ENCODE peak calls at places on chromosomes 12 and 14, in four cellular contexts. N is spleen, E is ascending aorta, J is AG04449. P is an unnamed sample.

GRCh38 chr14:24286996-24287395 is 12.6 kb downstream of the DHRS1 start:
- DNase-seq in N (no peak), E (no peak), J (no peak), P (no peak)

GRCh38 chr14:49972840-49973239 is 80.0 kb downstream of the ARF6 start:
- DNase-seq in N (no peak), E (peak; percentile 74), J (no peak), P (no peak)

GRCh38 chr14:22955702-22956575 is 951 bp downstream of the HAUS4 start:
- DNase-seq in N (no peak), E (no peak), J (no peak), P (no peak)

GRCh38 chr14:53663709-53664108 is 292.9 kb downstream of the BMP4 start:
- DNase-seq in N (no peak), E (no peak), J (no peak), P (no peak)

GRCh38 chr14:100529561-100530031 is 57.6 kb downstream of the BEGAIN start:
- DNase-seq in N (peak; percentile 60), E (peak; percentile 62), J (no peak), P (no peak)

GRCh38 chr12:46369095-46369473 is 3.5 kb downstream of the SLC38A2 start:
- DNase-seq in N (no peak), E (no peak), J (no peak), P (no peak)

GRCh38 chr14:102050625-102051024 is 36.2 kb downstream of the HSP90AA1 start:
- DNase-seq in N (peak; percentile 52), E (no peak), J (peak; percentile 36), P (no peak)

GRCh38 chr12:6386038-6386437 is 2.1 kb downstream of the LTBR start:
- DNase-seq in N (no peak), E (no peak), J (no peak), P (no peak)

GRCh38 chr14:24392327-24393098 is 6.3 kb upstream of the NYNRIN start:
- DNase-seq in N (no peak), E (no peak), J (no peak), P (no peak)

GRCh38 chr14:55129428-55130193 is 559 bp downstream of the LGALS3 start:
- DNase-seq in N (peak; percentile 90), E (peak; percentile 88), J (no peak), P (no peak)

GRCh38 chr12:95484524-95484923 is 10.6 kb downstream of the METAP2 start:
- DNase-seq in N (no peak), E (no peak), J (no peak), P (no peak)

GRCh38 chr12:50024804-50025186 is 499 bp downstream of the RACGAP1 start:
- DNase-seq in N (no peak), E (no peak), J (no peak), P (no peak)

GRCh38 chr12:119308743-119309456 is 25.6 kb upstream of the CCDC60 start:
- DNase-seq in N (no peak), E (no peak), J (no peak), P (no peak)

GRCh38 chr14:67934087-67934486 is 114.5 kb downstream of the RAD51B start:
- DNase-seq in N (no peak), E (no peak), J (peak; percentile 29), P (peak; percentile 76)

GRCh38 chr14:38089123-38089522 is 118.6 kb upstream of the SSTR1 start:
- DNase-seq in N (no peak), E (no peak), J (no peak), P (no peak)

GRCh38 chr12:79615596-79616560 is 74.9 kb downstream of the PAWR start:
- DNase-seq in N (no peak), E (no peak), J (no peak), P (no peak)

GRCh38 chr12:106137456-106138278 is 1.1 kb downstream of the NUAK1 start:
- DNase-seq in N (no peak), E (no peak), J (no peak), P (no peak)

GRCh38 chr12:77685112-77685511 is 145.6 kb upstream of the NAV3 start:
- DNase-seq in N (no peak), E (peak; percentile 64), J (peak; percentile 49), P (peak; percentile 20)

GRCh38 chr14:93797071-93797470 is 8.8 kb upstream of the PRIMA1 start:
- DNase-seq in N (no peak), E (no peak), J (no peak), P (no peak)

GRCh38 chr12:75932241-75932640 is 99.3 kb downstream of the PHLDA1 start:
- DNase-seq in N (no peak), E (no peak), J (no peak), P (no peak)

GRCh38 chr12:116266220-116266619 is 11.3 kb downstream of the MED13L start:
- DNase-seq in N (no peak), E (no peak), J (no peak), P (no peak)

GRCh38 chr12:113965951-113966797 is at the start of gene RBM19:
- DNase-seq in N (peak; percentile 99), E (peak; percentile 99), J (peak; percentile 81), P (peak; percentile 69)

GRCh38 chr14:95237956-95238355 is 80.6 kb upstream of the DICER1 start:
- DNase-seq in N (peak; percentile 62), E (no peak), J (no peak), P (no peak)

GRCh38 chr12:113239811-113240331 is 18.6 kb downstream of the TPCN1 start:
- DNase-seq in N (peak; percentile 66), E (no peak), J (no peak), P (no peak)

GRCh38 chr12:104285740-104286537 is 17.6 kb upstream of the EID3 start:
- DNase-seq in N (no peak), E (no peak), J (no peak), P (no peak)

GRCh38 chr14:100221419-100222218 is 17.3 kb upstream of the YY1 start:
- DNase-seq in N (peak; percentile 90), E (peak; percentile 77), J (peak; percentile 9), P (no peak)

GRCh38 chr12:113456761-113457160 is 14.9 kb downstream of the LHX5 start:
- DNase-seq in N (no peak), E (no peak), J (no peak), P (no peak)

GRCh38 chr14:33629721-33630287 is 321.1 kb downstream of the EGLN3 start:
- DNase-seq in N (no peak), E (no peak), J (no peak), P (no peak)

GRCh38 chr14:91418387-91419043 is 895 bp upstream of the CCDC88C start:
- DNase-seq in N (peak; percentile 94), E (peak; percentile 75), J (no peak), P (no peak)

GRCh38 chr14:68655961-68656360 is 136.9 kb downstream of the ZFP36L1 start:
- DNase-seq in N (no peak), E (peak; percentile 58), J (no peak), P (no peak)

GRCh38 chr12:54004841-54005530 is 3.8 kb upstream of the HOXC8 start:
- DNase-seq in N (no peak), E (no peak), J (no peak), P (no peak)

GRCh38 chr12:53480425-53481107 is 18.7 kb downstream of the MAP3K12 start:
- DNase-seq in N (no peak), E (no peak), J (no peak), P (no peak)

GRCh38 chr14:85317491-85318021 is 212.4 kb upstream of the FLRT2 start:
- DNase-seq in N (no peak), E (no peak), J (no peak), P (no peak)

GRCh38 chr14:95189400-95190162 is 32.3 kb upstream of the DICER1 start:
- DNase-seq in N (no peak), E (no peak), J (no peak), P (no peak)

GRCh38 chr12:21456291-21456780 is 18.9 kb downstream of the PYROXD1 start:
- DNase-seq in N (no peak), E (no peak), J (no peak), P (no peak)

GRCh38 chr14:50039734-50040400 is 76.5 kb downstream of the VCPKMT start:
- DNase-seq in N (no peak), E (no peak), J (no peak), P (no peak)

GRCh38 chr12:93020998-93021597 is 92.0 kb upstream of the EEA1 start:
- DNase-seq in N (no peak), E (no peak), J (no peak), P (no peak)

GRCh38 chr12:1234073-1234472 is 243.1 kb downstream of the ERC1 start:
- DNase-seq in N (no peak), E (no peak), J (no peak), P (no peak)

GRCh38 chr14:25696176-25696575 is 646.2 kb upstream of the STXBP6 start:
- DNase-seq in N (no peak), E (no peak), J (no peak), P (no peak)
- H3K4me3 ChIP-seq in N (no peak overlapping the region), E (no peak overlapping the region), J (no peak overlapping the region), P (no peak overlapping the region)

GRCh38 chr14:105200074-105200473 is 19.0 kb upstream of the NUDT14 start:
- DNase-seq in N (no peak), E (no peak), J (no peak), P (no peak)
- TF ChIP-seq CTCF in N (no peak), E (no peak), J (no peak), P (peak; percentile 18)

DNA sequence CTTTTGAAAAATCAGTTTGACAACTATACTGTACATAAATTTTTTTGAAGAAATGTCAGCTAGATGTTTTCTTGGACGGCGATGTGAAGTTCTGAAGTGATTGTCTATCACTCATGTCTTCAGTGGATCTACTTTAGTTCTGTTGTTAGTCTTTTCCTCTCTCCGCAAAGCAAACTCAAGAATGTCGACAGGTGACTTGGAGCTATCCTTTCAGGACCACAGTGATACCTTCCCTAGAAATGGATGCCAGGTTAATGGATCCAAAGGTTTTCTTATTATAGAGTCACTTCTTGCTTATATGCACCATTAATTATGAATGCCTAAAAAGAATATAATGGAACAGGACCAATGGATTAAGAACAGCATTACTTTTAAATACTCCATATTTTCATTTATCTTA is 1.2 kb downstream of the PTPRO start:
- DNase-seq in N (no peak), E (no peak), J (no peak), P (no peak)
- H3K4me3 ChIP-seq in N (no peak overlapping the region), E (peak overlapping the region; percentile 52), J (no peak overlapping the region), P (peak overlapping the region; percentile 59)

GRCh38 chr12:52189376-52190174 is 2.2 kb downstream of the KRT80 start:
- DNase-seq in N (no peak), E (no peak), J (no peak), P (no peak)
- TF ChIP-seq CTCF in N (no peak), E (no peak), J (no peak), P (no peak)

GRCh38 chr14:89430271-89430620 is 13.2 kb upstream of the FOXN3 start:
- DNase-seq in N (no peak), E (no peak), J (no peak), P (no peak)
- H3K4me3 ChIP-seq in N (peak overlapping the region; percentile 6), E (peak overlapping the region; percentile 36), J (no peak overlapping the region), P (no peak overlapping the region)

GRCh38 chr14:89678715-89679220 is 261.7 kb upstream of the FOXN3 start:
- DNase-seq in N (no peak), E (no peak), J (no peak), P (no peak)
- TF ChIP-seq CTCF in N (no peak), E (no peak), J (no peak), P (no peak)

DNA sequence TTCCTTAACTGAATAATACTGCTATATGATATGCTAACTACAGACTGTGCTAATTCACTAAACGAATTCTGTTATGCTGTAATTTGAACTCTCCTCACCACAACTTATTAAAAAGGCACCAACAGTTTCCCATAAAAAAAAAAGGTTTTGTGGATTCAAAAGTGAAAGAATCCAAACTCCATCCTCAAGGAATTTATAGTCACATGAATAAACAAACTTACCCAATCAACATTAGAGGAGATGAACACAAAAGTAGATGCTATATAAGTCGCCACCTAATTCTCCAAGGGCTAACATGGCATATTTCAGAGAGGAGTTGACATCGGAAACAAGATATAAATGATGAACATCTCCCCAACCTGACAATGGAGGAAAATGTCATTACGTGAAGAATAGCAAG is 265.4 kb upstream of the PRKD1 start:
- DNase-seq in N (no peak), E (no peak), J (no peak), P (no peak)
- H3K4me3 ChIP-seq in N (no peak overlapping the region), E (no peak overlapping the region), J (no peak overlapping the region), P (no peak overlapping the region)

GRCh38 chr12:72267974-72268373 is 4.2 kb upstream of the TRHDE start:
- DNase-seq in N (no peak), E (no peak), J (no peak), P (no peak)
- TF ChIP-seq CTCF in N (no peak), E (no peak), J (peak; percentile 48), P (peak; percentile 60)

P was measured in epithelial cell of proximal tubule.